ENCODE peak calls at places on chromosome 1, in six cellular contexts. One of them, this sample, is unnamed.
A peak's percentile ranks its signal among the peaks of the same experiment; 100 is the strongest.

GRCh38 chr1:54403377-54403776 is 2.8 kb downstream of the SSBP3 start:
- DNase-seq in left cardiac atrium: no peak
- DNase-seq in HT1080: no peak
- DNase-seq in coronary artery: no peak
- DNase-seq in activated CD4-positive, alpha-beta T cell treated with anti-CD3 and anti-CD28 coated beads, Interleukin-2, amount 50 U/mL, for 4 hours: no peak
- DNase-seq in lung microvascular endothelial cell: peak; percentile 5
- DNase-seq in this sample: no peak

GRCh38 chr1:151398691-151399065 is 695 bp upstream of the PSMB4 start:
- DNase-seq in left cardiac atrium: no peak
- DNase-seq in HT1080: no peak
- DNase-seq in coronary artery: no peak
- DNase-seq in activated CD4-positive, alpha-beta T cell treated with anti-CD3 and anti-CD28 coated beads, Interleukin-2, amount 50 U/mL, for 4 hours: peak; percentile 10
- DNase-seq in lung microvascular endothelial cell: no peak
- DNase-seq in this sample: no peak

GRCh38 chr1:66283583-66284041 is 250.3 kb upstream of the SGIP1 start:
- DNase-seq in left cardiac atrium: no peak
- DNase-seq in HT1080: peak; percentile 62
- DNase-seq in coronary artery: no peak
- DNase-seq in activated CD4-positive, alpha-beta T cell treated with anti-CD3 and anti-CD28 coated beads, Interleukin-2, amount 50 U/mL, for 4 hours: no peak
- DNase-seq in lung microvascular endothelial cell: no peak
- DNase-seq in this sample: no peak

GRCh38 chr1:243547906-243548305 is 292.1 kb downstream of the SDCCAG8 start:
- DNase-seq in left cardiac atrium: no peak
- DNase-seq in HT1080: no peak
- DNase-seq in coronary artery: no peak
- DNase-seq in activated CD4-positive, alpha-beta T cell treated with anti-CD3 and anti-CD28 coated beads, Interleukin-2, amount 50 U/mL, for 4 hours: no peak
- DNase-seq in lung microvascular endothelial cell: no peak
- DNase-seq in this sample: no peak

GRCh38 chr1:212186427-212187207 is 98.6 kb upstream of the PPP2R5A start:
- DNase-seq in left cardiac atrium: no peak
- DNase-seq in HT1080: no peak
- DNase-seq in coronary artery: no peak
- DNase-seq in activated CD4-positive, alpha-beta T cell treated with anti-CD3 and anti-CD28 coated beads, Interleukin-2, amount 50 U/mL, for 4 hours: no peak
- DNase-seq in lung microvascular endothelial cell: peak; percentile 17
- DNase-seq in this sample: no peak

GRCh38 chr1:80656011-80656627 is 1144.6 kb upstream of the ADGRL2 start:
- DNase-seq in left cardiac atrium: no peak
- DNase-seq in HT1080: no peak
- DNase-seq in coronary artery: no peak
- DNase-seq in activated CD4-positive, alpha-beta T cell treated with anti-CD3 and anti-CD28 coated beads, Interleukin-2, amount 50 U/mL, for 4 hours: no peak
- DNase-seq in lung microvascular endothelial cell: no peak
- DNase-seq in this sample: peak; percentile 20

GRCh38 chr1:200784576-200784975 is 45.9 kb downstream of the CAMSAP2 start:
- DNase-seq in left cardiac atrium: no peak
- DNase-seq in HT1080: no peak
- DNase-seq in coronary artery: no peak
- DNase-seq in activated CD4-positive, alpha-beta T cell treated with anti-CD3 and anti-CD28 coated beads, Interleukin-2, amount 50 U/mL, for 4 hours: no peak
- DNase-seq in lung microvascular endothelial cell: no peak
- DNase-seq in this sample: no peak

GRCh38 chr1:223421025-223421424 is 27.8 kb downstream of the CCDC185 start:
- DNase-seq in left cardiac atrium: no peak
- DNase-seq in HT1080: no peak
- DNase-seq in coronary artery: no peak
- DNase-seq in activated CD4-positive, alpha-beta T cell treated with anti-CD3 and anti-CD28 coated beads, Interleukin-2, amount 50 U/mL, for 4 hours: no peak
- DNase-seq in lung microvascular endothelial cell: no peak
- DNase-seq in this sample: no peak

GRCh38 chr1:165168466-165168865 is 188.0 kb downstream of the LMX1A start:
- DNase-seq in left cardiac atrium: no peak
- DNase-seq in HT1080: no peak
- DNase-seq in coronary artery: no peak
- DNase-seq in activated CD4-positive, alpha-beta T cell treated with anti-CD3 and anti-CD28 coated beads, Interleukin-2, amount 50 U/mL, for 4 hours: no peak
- DNase-seq in lung microvascular endothelial cell: no peak
- DNase-seq in this sample: no peak

GRCh38 chr1:151373196-151373595 is 691 bp upstream of the SELENBP1 start:
- DNase-seq in left cardiac atrium: no peak
- DNase-seq in HT1080: no peak
- DNase-seq in coronary artery: no peak
- DNase-seq in activated CD4-positive, alpha-beta T cell treated with anti-CD3 and anti-CD28 coated beads, Interleukin-2, amount 50 U/mL, for 4 hours: no peak
- DNase-seq in lung microvascular endothelial cell: no peak
- DNase-seq in this sample: no peak